ENCODE peak calls at places on chromosomes 5 and 9, in eight cellular contexts. D is IMR-90, X is esophagus squamous epithelium, W is spleen, O is fibroblast of the aortic adventitia, M is cardiac fibroblast, F is heart right ventricle, Q is Peyer's patch. P is an unnamed sample.

GRCh38 chr5:132289097-132289496 is 5.1 kb upstream of the SLC22A4 start:
- DNase-seq in D (no peak), X (no peak), W (no peak), O (peak), M (peak), F (no peak), Q (no peak), P (no peak)

GRCh38 chr9:126491256-126491879 is 122.4 kb upstream of the LMX1B start:
- DNase-seq in D (peak), X (no peak), W (peak), O (peak), M (peak), F (no peak), Q (peak), P (no peak)

GRCh38 chr5:16869821-16870796 is 66.0 kb downstream of the MYO10 start:
- DNase-seq in D (peak), X (no peak), W (no peak), O (peak), M (no peak), F (no peak), Q (no peak), P (no peak)

GRCh38 chr9:79623799-79624721 is 52.3 kb downstream of the TLE4 start:
- DNase-seq in D (no peak), X (peak), W (no peak), O (no peak), M (peak), F (peak), Q (peak), P (no peak)

GRCh38 chr9:79196606-79197005 is 375.2 kb upstream of the TLE4 start:
- DNase-seq in D (peak), X (no peak), W (no peak), O (peak), M (peak), F (no peak), Q (no peak), P (no peak)

GRCh38 chr5:90954951-90955635 is 396.5 kb downstream of the ADGRV1 start:
- DNase-seq in D (no peak), X (no peak), W (no peak), O (no peak), M (no peak), F (no peak), Q (no peak), P (no peak)

GRCh38 chr5:9160747-9161146 is 385.1 kb downstream of the SEMA5A start:
- DNase-seq in D (no peak), X (no peak), W (no peak), O (no peak), M (no peak), F (no peak), Q (no peak), P (no peak)

GRCh38 chr9:14097215-14097614 is 216.7 kb downstream of the NFIB start:
- DNase-seq in D (peak), X (no peak), W (no peak), O (peak), M (peak), F (no peak), Q (no peak), P (peak)

GRCh38 chr5:2806176-2806575 is 54.7 kb upstream of the IRX2 start:
- DNase-seq in D (no peak), X (no peak), W (no peak), O (no peak), M (no peak), F (no peak), Q (no peak), P (no peak)

GRCh38 chr9:94911986-94912635 is 185.6 kb downstream of the AOPEP start:
- DNase-seq in D (no peak), X (no peak), W (no peak), O (no peak), M (no peak), F (no peak), Q (no peak), P (no peak)

GRCh38 chr9:133112361-133113026 is 8.5 kb downstream of the RALGDS start:
- DNase-seq in D (no peak), X (no peak), W (peak), O (no peak), M (no peak), F (peak), Q (peak), P (no peak)

GRCh38 chr9:36765468-36766341 is 193.0 kb downstream of the MELK start:
- DNase-seq in D (peak), X (peak), W (peak), O (peak), M (peak), F (peak), Q (peak), P (no peak)

GRCh38 chr9:126630458-126631237 is 16.9 kb downstream of the LMX1B start:
- DNase-seq in D (no peak), X (no peak), W (no peak), O (no peak), M (no peak), F (no peak), Q (no peak), P (no peak)

GRCh38 chr5:98825582-98826375 is 52.3 kb downstream of the RGMB start:
- DNase-seq in D (no peak), X (no peak), W (no peak), O (no peak), M (no peak), F (no peak), Q (no peak), P (no peak)

GRCh38 chr5:173730610-173731302 is 114.3 kb upstream of the BOD1 start:
- DNase-seq in D (no peak), X (no peak), W (no peak), O (no peak), M (no peak), F (no peak), Q (no peak), P (no peak)

GRCh38 chr9:130866474-130866965 is 30.1 kb downstream of the QRFP start:
- DNase-seq in D (peak), X (no peak), W (peak), O (peak), M (peak), F (no peak), Q (peak), P (no peak)

GRCh38 chr5:115542076-115542475 is 2.5 kb downstream of the FEM1C start:
- DNase-seq in D (peak), X (no peak), W (no peak), O (no peak), M (peak), F (no peak), Q (no peak), P (no peak)

GRCh38 chr5:180623411-180623834 is 26.0 kb downstream of the FLT4 start:
- DNase-seq in D (no peak), X (no peak), W (no peak), O (no peak), M (no peak), F (no peak), Q (no peak), P (no peak)

DNA sequence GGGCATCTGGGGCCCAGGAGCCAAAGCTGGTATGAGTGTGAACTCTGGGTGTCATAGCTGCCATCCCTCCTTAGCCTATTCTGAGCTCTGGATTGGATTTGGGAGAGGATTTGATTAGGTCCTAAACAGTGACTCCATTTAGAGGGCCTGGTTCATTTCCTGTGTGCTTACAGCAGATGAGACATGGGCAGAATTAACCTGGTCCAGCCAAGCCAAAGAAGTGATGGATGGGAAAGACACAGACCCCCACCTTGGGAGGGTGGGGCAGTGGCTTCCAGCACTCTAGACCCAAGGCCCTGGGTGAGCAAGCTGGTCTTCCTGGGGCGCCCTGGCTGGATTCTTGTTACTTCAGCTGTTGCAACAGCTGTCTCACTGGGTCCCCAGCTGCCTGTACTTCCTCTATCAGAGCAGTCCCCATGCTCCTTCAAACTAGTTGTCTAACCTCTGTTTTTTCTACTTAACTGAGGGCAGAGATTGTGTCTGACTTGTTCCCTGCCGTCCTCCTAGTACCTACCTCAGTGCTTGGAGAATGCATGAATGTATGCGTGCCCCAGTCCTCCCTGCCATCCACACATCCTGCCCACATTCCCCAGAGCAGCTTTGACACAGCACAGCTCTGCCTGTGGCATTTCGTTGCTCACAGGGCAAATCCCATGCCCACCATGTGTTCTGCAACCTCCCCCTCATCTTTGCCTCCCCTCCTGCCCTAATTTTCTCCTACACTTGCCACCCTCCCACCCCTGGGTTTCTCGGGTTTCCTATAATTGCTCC is 115.9 kb downstream of the RGS3 start:
- DNase-seq in D (peak), X (peak), W (peak), O (no peak), M (no peak), F (no peak), Q (peak), P (no peak)
- H3K4me3 ChIP-seq in D (no peak), X (no peak), W (no peak), O (no peak), M (no peak), F (no peak), Q (no peak), P (no peak)

DNA sequence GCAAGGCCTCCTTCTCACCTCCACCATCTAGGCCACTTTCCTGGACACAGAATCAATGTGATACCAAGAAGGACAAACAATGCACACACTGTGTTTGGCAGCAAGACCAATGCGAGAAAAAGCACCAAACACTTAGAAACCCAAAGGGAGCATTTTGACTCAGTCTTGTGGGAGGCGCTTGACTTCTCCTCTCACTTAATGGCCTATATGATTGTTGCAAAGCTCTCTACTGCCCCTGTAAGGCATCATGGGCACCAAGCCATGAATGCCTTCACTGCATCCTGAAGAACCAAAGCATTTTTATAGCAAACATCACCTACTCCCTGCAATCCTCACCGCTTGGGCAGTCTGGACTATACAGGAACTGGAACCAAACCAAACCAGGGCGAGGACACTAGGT is 57.5 kb downstream of the CDH6 start:
- DNase-seq in D (no peak), X (no peak), W (no peak), O (no peak), M (no peak), F (no peak), Q (no peak), P (no peak)
- TF ChIP-seq CTCF in D (no peak), X (no peak), W (no peak), O (no peak), M (no peak), F (no peak), Q (no peak), P (no peak)

GRCh38 chr5:43543434-43543833 is 13.4 kb downstream of the PAIP1 start:
- DNase-seq in D (no peak), X (no peak), W (no peak), O (peak), M (no peak), F (no peak), Q (no peak), P (no peak)
- H3K4me3 ChIP-seq in D (no peak), X (no peak), W (no peak), O (no peak), M (no peak), F (no peak), Q (no peak), P (no peak)

GRCh38 chr9:124894035-124894740 is 32.3 kb downstream of the ARPC5L start:
- DNase-seq in D (no peak), X (no peak), W (no peak), O (peak), M (no peak), F (no peak), Q (no peak), P (no peak)

GRCh38 chr9:124897570-124898460 is 35.9 kb downstream of the ARPC5L start:
- DNase-seq in D (peak), X (no peak), W (no peak), O (no peak), M (no peak), F (no peak), Q (no peak), P (no peak)

GRCh38 chr9:124899845-124900244 is 37.9 kb downstream of the ARPC5L start:
- DNase-seq in D (no peak), X (no peak), W (no peak), O (no peak), M (no peak), F (no peak), Q (peak), P (no peak)

GRCh38 chr9:124890179-124890578 is 28.2 kb downstream of the ARPC5L start:
- DNase-seq in D (no peak), X (no peak), W (no peak), O (no peak), M (no peak), F (no peak), Q (no peak), P (no peak)

GRCh38 chr9:124894741-124895170 is 32.8 kb downstream of the ARPC5L start:
- DNase-seq in D (peak), X (no peak), W (no peak), O (peak), M (peak), F (no peak), Q (no peak), P (no peak)
- TF ChIP-seq CTCF in D (peak), X (peak), W (peak), O (peak), M (peak), F (peak), Q (peak), P (peak)

GRCh38 chr5:158707534-158707933 is 392.2 kb downstream of the EBF1 start:
- DNase-seq in D (no peak), X (no peak), W (no peak), O (no peak), M (no peak), F (no peak), Q (no peak), P (no peak)
- H3K4me3 ChIP-seq in D (no peak), X (no peak), W (no peak), O (no peak), M (no peak), F (no peak), Q (no peak), P (no peak)

GRCh38 chr5:166342330-166342891 is 1949.0 kb upstream of the WWC1 start:
- DNase-seq in D (no peak), X (no peak), W (no peak), O (no peak), M (peak), F (no peak), Q (no peak), P (no peak)

GRCh38 chr5:166338801-166339200 is 1952.6 kb upstream of the WWC1 start:
- DNase-seq in D (no peak), X (no peak), W (no peak), O (no peak), M (peak), F (no peak), Q (no peak), P (no peak)

GRCh38 chr5:166340039-166340438 is 1951.4 kb upstream of the WWC1 start:
- DNase-seq in D (no peak), X (no peak), W (no peak), O (no peak), M (no peak), F (no peak), Q (no peak), P (peak)

GRCh38 chr5:166347051-166347450 is 1944.4 kb upstream of the WWC1 start:
- DNase-seq in D (no peak), X (no peak), W (no peak), O (no peak), M (no peak), F (no peak), Q (no peak), P (no peak)

GRCh38 chr5:166341708-166342329 is 1949.6 kb upstream of the WWC1 start:
- DNase-seq in D (no peak), X (no peak), W (no peak), O (no peak), M (peak), F (no peak), Q (no peak), P (no peak)
- TF ChIP-seq CTCF in D (no peak), X (no peak), W (no peak), O (peak), M (peak), F (no peak), Q (no peak), P (peak)

GRCh38 chr5:32276173-32276853 is 36.4 kb downstream of the MTMR12 start:
- DNase-seq in D (peak), X (no peak), W (no peak), O (peak), M (peak), F (no peak), Q (no peak), P (no peak)

GRCh38 chr5:32277782-32278181 is 35.0 kb downstream of the MTMR12 start:
- DNase-seq in D (no peak), X (no peak), W (no peak), O (no peak), M (no peak), F (no peak), Q (no peak), P (no peak)

GRCh38 chr5:32275421-32275765 is 37.3 kb downstream of the MTMR12 start:
- DNase-seq in D (no peak), X (no peak), W (no peak), O (no peak), M (no peak), F (no peak), Q (no peak), P (no peak)

GRCh38 chr5:32272746-32273145 is 40.0 kb downstream of the MTMR12 start:
- DNase-seq in D (no peak), X (no peak), W (no peak), O (no peak), M (no peak), F (no peak), Q (no peak), P (no peak)

DNA sequence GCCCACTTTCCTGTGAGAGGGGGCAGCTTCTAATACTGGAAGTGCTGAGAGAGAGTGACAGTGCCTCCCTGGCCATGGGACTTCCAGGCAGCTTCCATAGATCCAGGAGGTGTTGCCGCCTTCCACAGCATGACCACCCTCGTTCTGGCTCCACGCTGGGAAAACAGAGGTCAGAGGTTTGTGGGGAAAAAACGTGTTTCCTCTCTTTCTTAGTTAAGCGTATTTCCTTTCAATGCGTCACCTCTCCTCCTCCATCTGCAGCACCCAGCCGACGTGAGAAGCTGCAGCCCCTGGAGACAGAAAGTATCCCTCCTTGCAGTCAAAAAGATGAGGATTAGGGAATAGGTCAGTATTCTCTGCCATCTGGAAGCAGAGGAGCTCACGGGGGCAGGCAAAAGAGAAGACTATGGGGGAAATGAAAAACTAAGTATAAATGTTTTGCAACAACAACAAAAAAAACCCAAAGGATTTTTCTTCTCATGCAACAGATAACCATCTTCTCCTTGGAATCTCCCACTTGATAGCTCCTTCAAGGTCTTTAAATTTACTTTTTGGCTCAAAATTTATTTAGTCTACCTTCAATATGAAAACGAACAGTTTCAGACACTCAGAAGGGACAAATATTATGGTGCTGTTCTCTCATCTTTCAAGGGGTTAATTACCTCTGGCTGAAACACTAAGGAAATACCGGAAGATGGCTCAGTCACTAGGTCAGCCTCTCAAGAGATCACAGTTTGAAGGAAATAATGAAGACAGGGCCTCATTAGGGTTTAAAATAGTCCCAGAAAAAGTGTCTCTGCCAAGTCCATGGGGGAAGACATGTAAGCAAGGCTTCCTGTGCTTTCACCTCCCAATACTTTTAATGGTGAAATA is 38.0 kb downstream of the MTMR12 start:
- DNase-seq in D (peak), X (no peak), W (no peak), O (no peak), M (peak), F (no peak), Q (no peak), P (no peak)
- H3K4me3 ChIP-seq in D (no peak), X (no peak), W (no peak), O (no peak), M (no peak), F (no peak), Q (no peak), P (no peak)

DNA sequence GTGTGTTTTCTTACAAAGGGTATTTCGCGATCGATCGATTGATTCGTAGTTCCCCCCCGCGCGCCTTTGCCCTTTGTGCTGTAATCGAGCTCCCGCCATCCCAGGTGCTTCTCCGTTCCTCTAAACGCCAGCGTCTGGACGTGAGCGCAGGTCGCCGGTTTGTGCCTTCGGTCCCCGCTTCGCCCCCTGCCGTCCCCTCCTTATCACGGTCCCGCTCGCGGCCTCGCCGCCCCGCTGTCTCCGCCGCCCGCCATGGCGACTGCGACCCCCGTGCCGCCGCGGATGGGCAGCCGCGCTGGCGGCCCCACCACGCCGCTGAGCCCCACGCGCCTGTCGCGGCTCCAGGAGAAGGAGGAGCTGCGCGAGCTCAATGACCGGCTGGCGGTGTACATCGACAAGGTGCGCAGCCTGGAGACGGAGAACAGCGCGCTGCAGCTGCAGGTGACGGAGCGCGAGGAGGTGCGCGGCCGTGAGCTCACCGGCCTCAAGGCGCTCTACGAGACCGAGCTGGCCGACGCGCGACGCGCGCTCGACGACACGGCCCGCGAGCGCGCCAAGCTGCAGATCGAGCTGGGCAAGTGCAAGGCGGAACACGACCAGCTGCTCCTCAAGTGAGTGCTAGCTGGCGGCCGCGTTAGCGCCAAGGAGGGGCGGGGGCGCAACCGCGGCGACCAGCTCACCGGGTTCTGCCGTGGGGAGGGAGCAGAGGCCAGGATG is 479 bp downstream of the LMNB1 start:
- DNase-seq in D (peak), X (no peak), W (peak), O (peak), M (peak), F (peak), Q (peak), P (peak)
- TF ChIP-seq CTCF in D (peak), X (peak), W (no peak), O (peak), M (no peak), F (no peak), Q (peak), P (peak)

P was measured in retinal pigment epithelial cell.